ENCODE peak calls at places on chromosomes 13 and 19, in four cellular contexts. G is foreskin fibroblast, Y is esophagus muscularis mucosa, T is mammary epithelial cell. N is an unnamed sample.

GRCh38 chr19:13057147-13057572 is 45.5 kb downstream of the LYL1 start:
- DNase-seq in G (no peak), Y (no peak), T (no peak), N (no peak)

GRCh38 chr13:44004881-44005280 is 125.2 kb downstream of the LACC1 start:
- DNase-seq in G (peak), Y (peak), T (peak), N (no peak)

GRCh38 chr13:53311561-53311960 is 282.9 kb downstream of the OLFM4 start:
- DNase-seq in G (no peak), Y (no peak), T (no peak), N (no peak)

GRCh38 chr19:1267441-1268391 is 1.4 kb upstream of the CIRBP start:
- DNase-seq in G (no peak), Y (no peak), T (no peak), N (no peak)

GRCh38 chr19:32010071-32010470 is 335.3 kb upstream of the ZNF507 start:
- DNase-seq in G (no peak), Y (peak), T (no peak), N (peak)

GRCh38 chr13:91381371-91381770 is 17.1 kb upstream of the GPC5 start:
- DNase-seq in G (no peak), Y (no peak), T (no peak), N (no peak)

GRCh38 chr13:30898721-30899188 is 7.3 kb upstream of the MEDAG start:
- DNase-seq in G (peak), Y (no peak), T (peak), N (no peak)

GRCh38 chr19:41327499-41328156 is 17.7 kb downstream of the CCDC97 start:
- DNase-seq in G (no peak), Y (no peak), T (peak), N (no peak)

GRCh38 chr19:19627716-19628498 is at the start of gene LPAR2:
- DNase-seq in G (no peak), Y (no peak), T (peak), N (no peak)

GRCh38 chr13:47564041-47564440 is 437.0 kb downstream of the SUCLA2 start:
- DNase-seq in G (no peak), Y (no peak), T (no peak), N (no peak)

DNA sequence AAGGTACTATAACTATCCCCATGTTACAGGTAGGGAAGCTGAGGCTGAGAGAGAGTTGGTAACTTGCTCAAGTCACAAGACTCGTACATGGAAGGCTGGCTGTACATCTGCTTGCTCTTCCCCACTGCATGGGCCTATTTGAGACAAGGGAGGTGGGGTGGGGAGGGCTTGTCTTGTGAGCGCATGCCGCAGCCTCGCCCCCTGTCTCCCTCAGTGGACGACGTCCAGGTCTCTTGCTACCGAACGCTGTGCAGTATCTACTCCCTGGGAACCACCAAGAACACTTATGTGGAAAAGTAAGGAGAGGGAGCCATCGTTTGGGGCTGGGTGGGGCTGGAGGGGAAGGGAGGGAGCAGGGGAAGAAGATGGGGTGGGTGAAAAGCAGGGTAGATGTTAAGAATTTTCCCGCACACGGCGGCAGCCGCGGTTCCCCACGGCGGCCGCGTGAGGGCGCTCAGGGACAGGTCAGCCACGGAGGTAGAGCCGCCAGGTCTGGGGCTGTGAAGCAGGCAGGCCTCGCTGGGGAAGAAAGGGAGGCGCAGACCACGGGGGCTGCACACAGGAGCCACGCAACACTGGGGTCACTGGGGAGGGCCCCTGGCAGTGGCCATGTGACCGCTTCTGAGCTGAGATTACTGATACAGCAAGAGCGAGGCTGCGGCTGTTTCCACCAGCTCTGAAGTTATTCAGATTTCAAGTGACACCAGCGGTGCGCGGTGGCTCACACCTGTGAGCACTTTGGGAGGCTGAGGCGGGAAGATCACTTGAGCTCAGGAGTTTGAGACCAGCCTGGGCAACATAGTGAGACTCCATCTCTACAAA is 81.5 kb downstream of the RYR1 start:
- DNase-seq in G (peak), Y (peak), T (peak), N (no peak)
- TF ChIP-seq CTCF in G (peak), Y (peak), T (peak), N (peak)

GRCh38 chr13:86825410-86825809 is 845.8 kb upstream of the SLITRK5 start:
- DNase-seq in G (no peak), Y (no peak), T (no peak), N (no peak)

GRCh38 chr13:86826232-86826631 is 844.9 kb upstream of the SLITRK5 start:
- DNase-seq in G (no peak), Y (no peak), T (no peak), N (no peak)

GRCh38 chr13:86831084-86831483 is 840.1 kb upstream of the SLITRK5 start:
- DNase-seq in G (no peak), Y (no peak), T (no peak), N (no peak)

GRCh38 chr13:86830046-86830445 is 841.1 kb upstream of the SLITRK5 start:
- DNase-seq in G (no peak), Y (no peak), T (no peak), N (no peak)
- TF ChIP-seq CTCF in G (no peak), Y (no peak), T (no peak), N (no peak)

GRCh38 chr19:33284756-33285155 is 17.6 kb downstream of the CEBPA start:
- DNase-seq in G (no peak), Y (no peak), T (no peak), N (no peak)

GRCh38 chr19:33284146-33284643 is 18.1 kb downstream of the CEBPA start:
- DNase-seq in G (no peak), Y (no peak), T (no peak), N (no peak)

GRCh38 chr19:33283578-33283977 is 18.8 kb downstream of the CEBPA start:
- DNase-seq in G (no peak), Y (no peak), T (no peak), N (no peak)

GRCh38 chr19:33286899-33287298 is 15.4 kb downstream of the CEBPA start:
- DNase-seq in G (no peak), Y (no peak), T (no peak), N (no peak)

DNA sequence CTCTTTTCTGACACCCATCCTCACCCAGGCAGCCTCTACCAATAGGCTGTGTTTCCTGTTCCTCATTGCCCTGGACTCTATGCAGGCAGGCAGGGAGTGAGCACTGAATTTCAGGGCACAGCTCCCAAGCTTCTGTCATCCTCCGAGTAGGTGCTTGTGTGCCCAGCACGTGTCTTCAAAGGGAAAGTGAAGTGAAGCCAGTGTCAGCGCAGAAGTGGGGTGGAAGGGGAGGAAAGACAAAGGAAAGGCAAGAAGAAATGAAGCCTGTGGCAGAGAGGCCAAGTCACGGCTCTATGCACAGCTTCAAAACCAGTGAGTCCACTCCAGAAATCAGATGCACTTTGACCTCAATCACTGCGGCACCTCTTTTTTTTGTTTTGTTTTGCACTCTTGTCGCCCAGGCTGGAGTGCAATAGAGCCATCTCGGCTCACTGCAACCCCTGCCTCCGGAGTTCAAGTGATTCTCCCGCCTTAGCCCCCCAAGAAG is 16.9 kb downstream of the CEBPA start:
- DNase-seq in G (no peak), Y (no peak), T (no peak), N (no peak)
- TF ChIP-seq CTCF in G (no peak), Y (no peak), T (no peak), N (no peak)

GRCh38 chr19:4402171-4403004 is at the start of gene CHAF1A:
- DNase-seq in G (peak), Y (peak), T (peak), N (peak)
- TF ChIP-seq CTCF in G (no peak), Y (no peak), T (no peak), N (no peak)

DNA sequence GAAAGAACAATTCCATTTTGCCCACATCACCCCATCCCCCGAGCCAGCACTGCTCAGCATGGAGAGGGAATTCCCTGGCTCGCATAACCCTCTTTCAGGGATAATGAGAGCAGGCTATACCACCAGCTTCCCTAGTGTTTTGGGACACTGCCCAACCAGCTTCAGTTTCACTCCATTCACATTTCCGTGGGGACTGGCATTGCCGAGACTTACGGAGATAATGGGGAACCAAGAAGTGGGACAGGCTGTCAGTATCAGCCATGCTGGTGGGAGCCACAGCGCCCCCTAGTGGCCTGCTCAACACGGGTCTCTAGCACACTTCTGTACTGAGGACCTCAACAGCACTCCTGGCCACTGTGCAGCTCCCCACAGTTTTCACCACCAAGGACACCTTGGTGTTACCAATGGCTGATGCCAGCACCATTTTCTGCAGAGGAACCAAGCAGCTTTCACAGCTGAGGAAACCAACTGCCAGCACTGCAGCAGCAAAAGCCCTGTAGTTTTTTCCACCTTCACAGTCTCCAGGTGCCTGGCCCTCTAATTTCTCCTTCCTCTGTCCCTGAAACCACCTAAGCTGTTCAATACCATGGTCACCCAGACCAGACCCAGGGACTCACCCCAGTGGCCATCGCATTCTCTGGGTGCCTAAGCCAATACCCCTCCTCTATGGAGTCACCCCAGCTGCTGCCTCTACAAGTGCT is 23.7 kb downstream of the SLC6A16 start:
- DNase-seq in G (peak), Y (no peak), T (peak), N (peak)
- TF ChIP-seq CTCF in G (peak), Y (peak), T (peak), N (peak)

N was measured in osteocyte.